ENCODE peak calls at places on chromosome 5, in five cellular contexts. P, M, L, W and G are unnamed samples.

GRCh38 chr5:173729079-173729765 is 112.8 kb upstream of the BOD1 start:
- DNase-seq in P (no peak), L (no peak), M (no peak), W (no peak), G (no peak)

GRCh38 chr5:175417384-175417783 is 26.6 kb downstream of the DRD1 start:
- DNase-seq in L (no peak), M (no peak), W (no peak), P (no peak), G (no peak)

GRCh38 chr5:108345541-108346171 is 36.2 kb downstream of the FBXL17 start:
- DNase-seq in P (peak; percentile 9), W (peak; percentile 13), L (no peak), M (no peak), G (peak; percentile 12)

GRCh38 chr5:87541033-87541432 is 128.3 kb upstream of the CCNH start:
- DNase-seq in L (no peak), P (peak; percentile 47), M (peak; percentile 93), W (peak; percentile 36), G (peak; percentile 1)

GRCh38 chr5:88128813-88129212 is 139.8 kb downstream of the TMEM161B start:
- DNase-seq in L (no peak), M (no peak), P (no peak), W (no peak), G (no peak)

GRCh38 chr5:148336704-148337435 is 1.5 kb downstream of the SPINK9 start:
- DNase-seq in M (no peak), W (no peak), P (no peak), L (no peak), G (no peak)

GRCh38 chr5:29005386-29005785 is 1967.0 kb upstream of the CDH9 start:
- DNase-seq in W (no peak), L (no peak), M (no peak), P (no peak), G (no peak)

GRCh38 chr5:148482697-148483462 is 99.1 kb downstream of the FBXO38 start:
- DNase-seq in W (peak; percentile 66), P (peak; percentile 25), L (peak; percentile 40), M (no peak), G (peak; percentile 66)

GRCh38 chr5:147690595-147690994 is 91.9 kb downstream of the JAKMIP2 start:
- DNase-seq in L (no peak), M (no peak), P (no peak), W (no peak), G (no peak)

GRCh38 chr5:177504086-177505056 is 5.3 kb downstream of the DOK3 start:
- DNase-seq in P (no peak), L (no peak), W (no peak), M (no peak), G (no peak)

GRCh38 chr5:81290146-81290545 is 11.2 kb upstream of the ZCCHC9 start:
- DNase-seq in P (no peak), M (no peak), L (no peak), W (no peak), G (no peak)

GRCh38 chr5:61089351-61089750 is 72.9 kb downstream of the SMIM15 start:
- DNase-seq in M (no peak), L (no peak), P (no peak), W (no peak), G (no peak)

GRCh38 chr5:172002310-172002709 is 4.1 kb downstream of the FBXW11 start:
- DNase-seq in M (no peak), L (no peak), P (no peak), W (peak; percentile 22), G (peak; percentile 15)